ENCODE peak calls at places on chromosomes 11 and 22, in eight cellular contexts. One of them, this sample, is unnamed. For H3K9me2, the result is how much of the 10 kb centered on the place peaks cover.

GRCh38 chr22:21923163-21923561 is 29.5 kb downstream of the PPM1F start:
- DNase-seq in GM23248: no peak
- DNase-seq in SK-N-SH: no peak
- DNase-seq in PC-3: no peak
- DNase-seq in MM.1S: no peak
- DNase-seq in GM23338: no peak
- DNase-seq in PC-9: no peak
- DNase-seq in OCI-LY7: no peak
- DNase-seq in this sample: no peak

GRCh38 chr11:9039194-9039593 is 35.4 kb upstream of the NRIP3 start:
- DNase-seq in GM23248: peak
- DNase-seq in SK-N-SH: no peak
- DNase-seq in PC-3: peak
- DNase-seq in MM.1S: no peak
- DNase-seq in GM23338: no peak
- DNase-seq in PC-9: peak
- DNase-seq in OCI-LY7: no peak
- DNase-seq in this sample: peak

GRCh38 chr11:95346207-95346718 is 115.3 kb upstream of the SESN3 start:
- DNase-seq in GM23248: peak
- DNase-seq in SK-N-SH: no peak
- DNase-seq in PC-3: no peak
- DNase-seq in MM.1S: no peak
- DNase-seq in GM23338: no peak
- DNase-seq in PC-9: no peak
- DNase-seq in OCI-LY7: no peak
- DNase-seq in this sample: no peak

GRCh38 chr22:40401532-40401931 is 31.1 kb downstream of the SGSM3 start:
- DNase-seq in GM23248: no peak
- DNase-seq in SK-N-SH: no peak
- DNase-seq in PC-3: no peak
- DNase-seq in MM.1S: no peak
- DNase-seq in GM23338: no peak
- DNase-seq in PC-9: no peak
- DNase-seq in OCI-LY7: no peak
- DNase-seq in this sample: no peak

GRCh38 chr11:86981777-86982540 is 26.8 kb upstream of the FZD4 start:
- DNase-seq in GM23248: no peak
- DNase-seq in SK-N-SH: no peak
- DNase-seq in PC-3: no peak
- DNase-seq in MM.1S: no peak
- DNase-seq in GM23338: no peak
- DNase-seq in PC-9: no peak
- DNase-seq in OCI-LY7: no peak
- DNase-seq in this sample: no peak

GRCh38 chr11:43989162-43989961 is 46.9 kb downstream of the C11orf96 start:
- DNase-seq in GM23248: no peak
- DNase-seq in SK-N-SH: peak
- DNase-seq in PC-3: no peak
- DNase-seq in MM.1S: no peak
- DNase-seq in GM23338: peak
- DNase-seq in PC-9: no peak
- DNase-seq in OCI-LY7: no peak
- DNase-seq in this sample: no peak

GRCh38 chr11:47351159-47352126 is 1.1 kb downstream of the MYBPC3 start:
- DNase-seq in GM23248: no peak
- DNase-seq in SK-N-SH: peak
- DNase-seq in PC-3: no peak
- DNase-seq in MM.1S: no peak
- DNase-seq in GM23338: no peak
- DNase-seq in PC-9: peak
- DNase-seq in OCI-LY7: no peak
- DNase-seq in this sample: no peak

GRCh38 chr11:102924851-102925380 is 30.6 kb downstream of the MMP13 start:
- DNase-seq in GM23248: no peak
- DNase-seq in SK-N-SH: no peak
- DNase-seq in PC-3: peak
- DNase-seq in MM.1S: no peak
- DNase-seq in GM23338: no peak
- DNase-seq in PC-9: no peak
- DNase-seq in OCI-LY7: no peak
- DNase-seq in this sample: peak

GRCh38 chr11:78630561-78631303 is 56.1 kb upstream of the NARS2 start:
- DNase-seq in GM23248: no peak
- DNase-seq in SK-N-SH: no peak
- DNase-seq in PC-3: peak
- DNase-seq in MM.1S: no peak
- DNase-seq in GM23338: peak
- DNase-seq in PC-9: no peak
- DNase-seq in OCI-LY7: no peak
- DNase-seq in this sample: peak

GRCh38 chr11:67586568-67587250 is 3.1 kb downstream of the GSTP1 start:
- DNase-seq in GM23248: no peak
- DNase-seq in SK-N-SH: no peak
- DNase-seq in PC-3: no peak
- DNase-seq in MM.1S: no peak
- DNase-seq in GM23338: no peak
- DNase-seq in PC-9: no peak
- DNase-seq in OCI-LY7: peak
- DNase-seq in this sample: no peak

GRCh38 chr11:72231396-72232259 is 7.1 kb downstream of the INPPL1 start:
- DNase-seq in GM23248: no peak
- DNase-seq in SK-N-SH: no peak
- DNase-seq in PC-3: no peak
- DNase-seq in MM.1S: no peak
- DNase-seq in GM23338: no peak
- DNase-seq in PC-9: no peak
- DNase-seq in OCI-LY7: no peak
- DNase-seq in this sample: no peak

GRCh38 chr22:43884600-43885318 is 7.1 kb downstream of the PNPLA5 start:
- DNase-seq in GM23248: peak
- DNase-seq in SK-N-SH: peak
- DNase-seq in PC-3: peak
- DNase-seq in MM.1S: peak
- DNase-seq in GM23338: peak
- DNase-seq in PC-9: no peak
- DNase-seq in OCI-LY7: peak
- DNase-seq in this sample: peak

GRCh38 chr11:17267576-17267975 is 9.0 kb upstream of the NUCB2 start:
- DNase-seq in GM23248: peak
- DNase-seq in SK-N-SH: no peak
- DNase-seq in PC-3: peak
- DNase-seq in MM.1S: peak
- DNase-seq in GM23338: peak
- DNase-seq in PC-9: peak
- DNase-seq in OCI-LY7: no peak
- DNase-seq in this sample: no peak

GRCh38 chr22:25153961-25154685 is 45.5 kb upstream of the CRYBB3 start:
- DNase-seq in GM23248: peak
- DNase-seq in SK-N-SH: peak
- DNase-seq in PC-3: peak
- DNase-seq in MM.1S: no peak
- DNase-seq in GM23338: peak
- DNase-seq in PC-9: peak
- DNase-seq in OCI-LY7: no peak
- DNase-seq in this sample: no peak

GRCh38 chr11:3000032-3000961 is 8.2 kb upstream of the NAP1L4 start:
- DNase-seq in GM23248: peak
- DNase-seq in SK-N-SH: peak
- DNase-seq in PC-3: no peak
- DNase-seq in MM.1S: no peak
- DNase-seq in GM23338: no peak
- DNase-seq in PC-9: no peak
- DNase-seq in OCI-LY7: no peak
- DNase-seq in this sample: no peak

GRCh38 chr22:33657670-33658069 is 262.6 kb downstream of the LARGE1 start:
- DNase-seq in GM23248: no peak
- DNase-seq in SK-N-SH: no peak
- DNase-seq in PC-3: no peak
- DNase-seq in MM.1S: no peak
- DNase-seq in GM23338: no peak
- DNase-seq in PC-9: no peak
- DNase-seq in OCI-LY7: no peak
- DNase-seq in this sample: no peak

GRCh38 chr22:32721328-32722180 is 80.0 kb upstream of the TIMP3 start:
- DNase-seq in GM23248: no peak
- DNase-seq in SK-N-SH: no peak
- DNase-seq in PC-3: no peak
- DNase-seq in MM.1S: no peak
- DNase-seq in GM23338: no peak
- DNase-seq in PC-9: no peak
- DNase-seq in OCI-LY7: no peak
- DNase-seq in this sample: no peak

GRCh38 chr11:3091846-3092602 is 34.8 kb upstream of the CARS1 start:
- DNase-seq in GM23248: peak
- DNase-seq in SK-N-SH: peak
- DNase-seq in PC-3: peak
- DNase-seq in MM.1S: peak
- DNase-seq in GM23338: peak
- DNase-seq in PC-9: peak
- DNase-seq in OCI-LY7: peak
- DNase-seq in this sample: peak

GRCh38 chr22:37032134-37032534 is 12.6 kb downstream of the MPST start:
- DNase-seq in GM23248: no peak
- DNase-seq in SK-N-SH: no peak
- DNase-seq in PC-3: no peak
- DNase-seq in MM.1S: no peak
- DNase-seq in GM23338: no peak
- DNase-seq in PC-9: peak
- DNase-seq in OCI-LY7: no peak
- DNase-seq in this sample: no peak

GRCh38 chr11:28822596-28822995 is 714.4 kb downstream of the METTL15 start:
- DNase-seq in GM23248: no peak
- DNase-seq in SK-N-SH: no peak
- DNase-seq in PC-3: peak
- DNase-seq in MM.1S: no peak
- DNase-seq in GM23338: no peak
- DNase-seq in PC-9: no peak
- DNase-seq in OCI-LY7: no peak
- DNase-seq in this sample: no peak

GRCh38 chr11:133753150-133753549 is 92.2 kb downstream of the SPATA19 start:
- DNase-seq in GM23248: no peak
- DNase-seq in SK-N-SH: no peak
- DNase-seq in PC-3: no peak
- DNase-seq in MM.1S: no peak
- DNase-seq in GM23338: no peak
- DNase-seq in PC-9: no peak
- DNase-seq in OCI-LY7: no peak
- DNase-seq in this sample: no peak

GRCh38 chr11:61339490-61339878 is 6.5 kb downstream of the TKFC start:
- DNase-seq in GM23248: no peak
- DNase-seq in SK-N-SH: no peak
- DNase-seq in PC-3: no peak
- DNase-seq in MM.1S: no peak
- DNase-seq in GM23338: no peak
- DNase-seq in PC-9: no peak
- DNase-seq in OCI-LY7: no peak
- DNase-seq in this sample: no peak

DNA sequence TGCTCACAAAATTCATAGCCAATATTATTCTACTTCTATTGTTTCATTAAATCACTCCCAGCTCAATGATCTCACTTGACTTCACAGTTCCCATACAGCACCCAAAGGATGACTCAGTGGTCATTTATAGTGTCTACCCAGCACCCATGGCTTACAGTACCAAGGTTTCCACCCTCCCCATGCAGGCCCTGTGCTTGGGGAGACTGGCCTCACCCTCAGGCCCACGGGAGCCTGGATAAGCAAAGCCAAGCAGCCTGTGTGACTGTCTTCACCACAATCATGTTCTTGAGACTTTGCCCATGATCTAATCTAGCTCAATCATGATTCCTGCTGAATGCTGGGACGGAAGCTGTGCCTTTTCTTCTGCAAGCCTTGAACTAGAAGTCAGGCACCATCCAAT is 97.6 kb downstream of the SLC36A4 start:
- DNase-seq in GM23248: peak
- DNase-seq in SK-N-SH: no peak
- DNase-seq in PC-3: no peak
- DNase-seq in MM.1S: no peak
- DNase-seq in GM23338: no peak
- DNase-seq in PC-9: no peak
- DNase-seq in OCI-LY7: no peak
- DNase-seq in this sample: no peak
- H2AFZ ChIP-seq in GM23248: peak
- H2AFZ ChIP-seq in SK-N-SH: peak
- H2AFZ ChIP-seq in PC-3: no peak
- H2AFZ ChIP-seq in MM.1S: no peak
- H2AFZ ChIP-seq in GM23338: no peak
- H2AFZ ChIP-seq in PC-9: no peak
- H2AFZ ChIP-seq in OCI-LY7: no peak
- H2AFZ ChIP-seq in this sample: no peak

GRCh38 chr22:35739642-35740041 is 22.0 kb downstream of the APOL5 start:
- DNase-seq in GM23248: peak
- DNase-seq in SK-N-SH: no peak
- DNase-seq in PC-3: peak
- DNase-seq in MM.1S: no peak
- DNase-seq in GM23338: peak
- DNase-seq in PC-9: no peak
- DNase-seq in OCI-LY7: no peak
- DNase-seq in this sample: no peak
- H3K9me2 ChIP-seq in GM23248: under half
- H3K9me2 ChIP-seq in SK-N-SH: under half
- H3K9me2 ChIP-seq in PC-3: under half
- H3K9me2 ChIP-seq in MM.1S: under half
- H3K9me2 ChIP-seq in GM23338: under half
- H3K9me2 ChIP-seq in PC-9: under half
- H3K9me2 ChIP-seq in OCI-LY7: under half
- H3K9me2 ChIP-seq in this sample: under half

DNA sequence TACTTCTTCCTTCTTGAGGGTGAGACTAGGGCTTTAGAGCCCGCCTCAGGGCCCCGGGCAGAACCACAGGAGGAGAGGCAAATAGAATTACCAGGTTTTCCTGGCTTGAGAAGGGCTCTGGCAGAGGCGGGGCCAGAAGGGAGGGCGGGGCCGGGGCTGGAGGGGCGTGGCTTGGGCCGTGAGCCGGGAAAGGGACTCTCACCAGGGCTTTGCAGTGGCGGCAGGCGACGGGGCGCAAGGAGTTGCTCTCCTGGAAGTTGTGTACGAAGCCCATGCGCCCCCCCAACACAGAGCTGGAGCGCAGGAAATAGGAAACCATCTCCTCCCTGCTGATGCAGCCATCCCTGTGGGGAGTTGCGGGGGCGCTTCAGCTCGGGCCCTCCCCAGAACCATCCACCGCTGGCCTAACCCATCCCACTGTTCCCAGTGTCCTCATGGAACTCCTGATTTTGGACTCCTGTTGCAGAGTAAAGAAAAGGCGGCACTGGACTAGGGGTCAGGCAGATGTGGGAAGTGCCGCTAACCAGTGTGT is 6.9 kb upstream of the NRXN2 start:
- DNase-seq in GM23248: peak
- DNase-seq in SK-N-SH: peak
- DNase-seq in PC-3: peak
- DNase-seq in MM.1S: peak
- DNase-seq in GM23338: peak
- DNase-seq in PC-9: no peak
- DNase-seq in OCI-LY7: no peak
- DNase-seq in this sample: peak
- H2AFZ ChIP-seq in GM23248: no peak
- H2AFZ ChIP-seq in SK-N-SH: no peak
- H2AFZ ChIP-seq in PC-3: no peak
- H2AFZ ChIP-seq in MM.1S: no peak
- H2AFZ ChIP-seq in GM23338: peak
- H2AFZ ChIP-seq in PC-9: no peak
- H2AFZ ChIP-seq in OCI-LY7: no peak
- H2AFZ ChIP-seq in this sample: no peak

GRCh38 chr11:15473954-15474837 is 359.5 kb downstream of the INSC start:
- DNase-seq in GM23248: no peak
- DNase-seq in SK-N-SH: no peak
- DNase-seq in PC-3: no peak
- DNase-seq in MM.1S: peak
- DNase-seq in GM23338: no peak
- DNase-seq in PC-9: no peak
- DNase-seq in OCI-LY7: no peak
- DNase-seq in this sample: no peak
- H3K9me2 ChIP-seq in GM23248: under half
- H3K9me2 ChIP-seq in SK-N-SH: under half
- H3K9me2 ChIP-seq in PC-3: under half
- H3K9me2 ChIP-seq in MM.1S: under half
- H3K9me2 ChIP-seq in GM23338: under half
- H3K9me2 ChIP-seq in PC-9: under half
- H3K9me2 ChIP-seq in OCI-LY7: under half
- H3K9me2 ChIP-seq in this sample: under half

This sample was measured in Karpas-422.